ENCODE peak calls at places on chromosomes 16 and 17, in ten cellular contexts. S is fibroblast of lung, E is heart right ventricle, W is heart left ventricle, K is cardiac muscle cell, C is mucosa of descending colon, V is left lung, Q is transverse colon, X is psoas muscle, F is foreskin fibroblast. Z is an unnamed sample.

GRCh38 chr17:66807182-66807581 is 27.7 kb upstream of the CACNG5 start:
- DNase-seq in S (no peak), E (no peak), W (no peak), K (no peak), C (no peak), V (no peak), Q (no peak), X (no peak), F (no peak), Z (no peak)

GRCh38 chr16:14037960-14038359 is 33.2 kb upstream of the MRTFB start:
- DNase-seq in S (no peak), E (no peak), W (no peak), K (no peak), C (no peak), V (no peak), Q (no peak), X (no peak), F (no peak), Z (no peak)

GRCh38 chr17:16504974-16505373 is 13.0 kb upstream of the LRRC75A start:
- DNase-seq in S (no peak), E (no peak), W (no peak), K (no peak), C (no peak), V (no peak), Q (no peak), X (no peak), F (no peak), Z (no peak)

GRCh38 chr17:19024101-19025078 is 19.8 kb upstream of the FAM83G start:
- DNase-seq in S (no peak), E (no peak), W (no peak), K (no peak), C (peak; percentile 47), V (no peak), Q (no peak), X (peak; percentile 11), F (peak; percentile 43), Z (no peak)

GRCh38 chr16:11401161-11402050 is 56.1 kb downstream of the RMI2 start:
- DNase-seq in S (no peak), E (peak; percentile 70), W (peak; percentile 30), K (no peak), C (no peak), V (no peak), Q (no peak), X (peak; percentile 59), F (no peak), Z (no peak)

GRCh38 chr16:71635632-71636031 is 9.6 kb downstream of the MARVELD3 start:
- DNase-seq in S (no peak), E (no peak), W (no peak), K (no peak), C (no peak), V (no peak), Q (no peak), X (no peak), F (no peak), Z (no peak)

GRCh38 chr17:8964801-8965393 is 610 bp downstream of the PIK3R5 start:
- DNase-seq in S (no peak), E (no peak), W (no peak), K (no peak), C (peak; percentile 72), V (peak; percentile 64), Q (no peak), X (no peak), F (no peak), Z (no peak)

GRCh38 chr16:88897696-88898425 is 31.4 kb upstream of the PABPN1L start:
- DNase-seq in S (no peak), E (no peak), W (no peak), K (no peak), C (no peak), V (no peak), Q (no peak), X (no peak), F (no peak), Z (no peak)

GRCh38 chr16:15548482-15548891 is 94.5 kb downstream of the MARF1 start:
- DNase-seq in S (peak; percentile 66), E (no peak), W (no peak), K (no peak), C (no peak), V (no peak), Q (no peak), X (no peak), F (peak; percentile 26), Z (no peak)

GRCh38 chr16:72024862-72025382 is 16.4 kb downstream of the DHODH start:
- DNase-seq in S (no peak), E (no peak), W (no peak), K (no peak), C (no peak), V (no peak), Q (no peak), X (no peak), F (no peak), Z (no peak)

GRCh38 chr17:39622380-39623006 is 4.3 kb upstream of the PPP1R1B start:
- DNase-seq in S (no peak), E (no peak), W (no peak), K (no peak), C (no peak), V (no peak), Q (no peak), X (no peak), F (no peak), Z (no peak)

DNA sequence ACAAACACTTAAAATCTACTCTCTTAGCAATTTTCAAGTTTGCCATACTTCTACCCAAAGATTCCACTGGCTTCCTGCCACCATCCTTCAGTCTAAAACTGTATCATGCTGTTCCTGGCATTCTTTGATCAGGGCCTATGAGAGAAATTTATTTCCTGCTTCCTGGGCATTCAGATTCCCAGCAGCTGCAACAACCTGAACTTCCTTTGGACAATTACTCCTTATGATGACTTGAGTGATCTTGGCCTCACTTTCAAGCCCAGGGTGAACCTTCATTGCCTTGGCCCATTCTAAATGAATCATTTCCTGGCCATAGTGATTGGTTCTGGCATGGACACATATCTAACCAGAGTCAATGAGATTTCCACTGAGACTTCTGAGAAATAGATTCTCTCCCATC is 18.0 kb upstream of the MON1B start:
- DNase-seq in S (no peak), E (no peak), W (no peak), K (no peak), C (no peak), V (no peak), Q (no peak), X (no peak), F (no peak), Z (no peak)
- H3K4me3 ChIP-seq in S (no peak overlapping the region), E (no peak overlapping the region), W (no peak overlapping the region), K (no peak overlapping the region), C (no peak overlapping the region), V (no peak overlapping the region), Q (no peak overlapping the region), X (no peak overlapping the region), F (no peak overlapping the region), Z (no peak overlapping the region)

GRCh38 chr16:9119795-9120194 is 28.4 kb downstream of the HAPSTR1 start:
- DNase-seq in S (peak; percentile 92), E (no peak), W (peak; percentile 27), K (peak; percentile 96), C (no peak), V (no peak), Q (no peak), X (no peak), F (peak; percentile 95), Z (no peak)
- TF ChIP-seq CTCF in S (peak; percentile 12), E (no peak), W (no peak), K (no peak), C (no peak), V (no peak), Q (no peak), X (no peak), F (no peak), Z (no peak)

GRCh38 chr17:81942167-81942553 is 4.9 kb downstream of the MYADML2 start:
- DNase-seq in S (no peak), E (no peak), W (no peak), K (no peak), C (no peak), V (no peak), Q (no peak), X (peak; percentile 10), F (no peak), Z (no peak)

GRCh38 chr17:81940538-81941483 is 3.7 kb upstream of the PYCR1 start:
- DNase-seq in S (no peak), E (no peak), W (peak; percentile 5), K (no peak), C (no peak), V (no peak), Q (no peak), X (no peak), F (no peak), Z (no peak)

GRCh38 chr17:81939218-81939617 is 2.1 kb upstream of the PYCR1 start:
- DNase-seq in S (no peak), E (no peak), W (no peak), K (no peak), C (no peak), V (no peak), Q (no peak), X (no peak), F (no peak), Z (no peak)

GRCh38 chr17:81939881-81940385 is 2.8 kb upstream of the PYCR1 start:
- DNase-seq in S (peak; percentile 44), E (peak; percentile 70), W (peak; percentile 67), K (peak; percentile 54), C (peak; percentile 61), V (no peak), Q (no peak), X (peak; percentile 78), F (no peak), Z (no peak)

GRCh38 chr17:81941484-81942166 is 4.5 kb upstream of the PYCR1 start:
- DNase-seq in S (no peak), E (no peak), W (peak; percentile 72), K (no peak), C (no peak), V (no peak), Q (no peak), X (peak; percentile 74), F (no peak), Z (no peak)
- H3K4me3 ChIP-seq in S (no peak overlapping the region), E (peak overlapping the region; percentile 49), W (peak overlapping the region; percentile 47), K (peak overlapping the region; percentile 15), C (no peak overlapping the region), V (no peak overlapping the region), Q (no peak overlapping the region), X (peak overlapping the region; percentile 72), F (no peak overlapping the region), Z (no peak overlapping the region)

GRCh38 chr16:84749815-84750214 is 50.0 kb downstream of the USP10 start:
- DNase-seq in S (no peak), E (no peak), W (no peak), K (no peak), C (no peak), V (no peak), Q (no peak), X (no peak), F (peak; percentile 33), Z (no peak)

GRCh38 chr16:84742561-84743200 is 42.9 kb downstream of the USP10 start:
- DNase-seq in S (no peak), E (no peak), W (no peak), K (no peak), C (no peak), V (no peak), Q (no peak), X (no peak), F (peak; percentile 31), Z (no peak)

GRCh38 chr16:84749072-84749471 is 49.3 kb downstream of the USP10 start:
- DNase-seq in S (no peak), E (no peak), W (no peak), K (no peak), C (no peak), V (no peak), Q (no peak), X (no peak), F (no peak), Z (no peak)

GRCh38 chr16:84746231-84746630 is 46.4 kb downstream of the USP10 start:
- DNase-seq in S (no peak), E (no peak), W (no peak), K (no peak), C (no peak), V (no peak), Q (no peak), X (no peak), F (no peak), Z (no peak)

GRCh38 chr16:84746875-84747274 is 47.1 kb downstream of the USP10 start:
- DNase-seq in S (no peak), E (no peak), W (no peak), K (no peak), C (no peak), V (no peak), Q (no peak), X (no peak), F (no peak), Z (no peak)
- TF ChIP-seq CTCF in S (peak; percentile 36), E (no peak), W (no peak), K (peak; percentile 24), C (no peak), V (no peak), Q (no peak), X (peak; percentile 16), F (peak; percentile 16), Z (no peak)

Z was measured in prostate gland.